ENCODE peak calls at places on chromosomes 12 and 14, in four cellular contexts. H, G, C and E are unnamed samples.

GRCh38 chr12:42823679-42824078 is 234.1 kb upstream of the PRICKLE1 start:
- DNase-seq in H (no peak), G (no peak), C (no peak), E (no peak)

GRCh38 chr14:100726467-100726811 is 253 bp upstream of the DLK1 start:
- DNase-seq in H (peak), G (no peak), C (no peak), E (no peak)

GRCh38 chr12:53676715-53677611 is 1.1 kb upstream of the ATP5MC2 start:
- DNase-seq in H (no peak), G (no peak), C (no peak), E (no peak)

GRCh38 chr14:33842299-33842698 is 108.6 kb downstream of the EGLN3 start:
- DNase-seq in H (peak), G (no peak), C (no peak), E (no peak)

GRCh38 chr12:132140918-132141841 is 2.9 kb downstream of the DDX51 start:
- DNase-seq in H (no peak), G (no peak), C (no peak), E (no peak)

GRCh38 chr14:31835049-31835448 is 242.1 kb upstream of the ARHGAP5 start:
- DNase-seq in H (no peak), G (no peak), C (no peak), E (no peak)

GRCh38 chr14:21263284-21264024 is 5.8 kb downstream of the HNRNPC start:
- DNase-seq in H (no peak), G (peak), C (no peak), E (no peak)

GRCh38 chr12:44077293-44077692 is 241.4 kb downstream of the TMEM117 start:
- DNase-seq in H (no peak), G (no peak), C (no peak), E (no peak)

DNA sequence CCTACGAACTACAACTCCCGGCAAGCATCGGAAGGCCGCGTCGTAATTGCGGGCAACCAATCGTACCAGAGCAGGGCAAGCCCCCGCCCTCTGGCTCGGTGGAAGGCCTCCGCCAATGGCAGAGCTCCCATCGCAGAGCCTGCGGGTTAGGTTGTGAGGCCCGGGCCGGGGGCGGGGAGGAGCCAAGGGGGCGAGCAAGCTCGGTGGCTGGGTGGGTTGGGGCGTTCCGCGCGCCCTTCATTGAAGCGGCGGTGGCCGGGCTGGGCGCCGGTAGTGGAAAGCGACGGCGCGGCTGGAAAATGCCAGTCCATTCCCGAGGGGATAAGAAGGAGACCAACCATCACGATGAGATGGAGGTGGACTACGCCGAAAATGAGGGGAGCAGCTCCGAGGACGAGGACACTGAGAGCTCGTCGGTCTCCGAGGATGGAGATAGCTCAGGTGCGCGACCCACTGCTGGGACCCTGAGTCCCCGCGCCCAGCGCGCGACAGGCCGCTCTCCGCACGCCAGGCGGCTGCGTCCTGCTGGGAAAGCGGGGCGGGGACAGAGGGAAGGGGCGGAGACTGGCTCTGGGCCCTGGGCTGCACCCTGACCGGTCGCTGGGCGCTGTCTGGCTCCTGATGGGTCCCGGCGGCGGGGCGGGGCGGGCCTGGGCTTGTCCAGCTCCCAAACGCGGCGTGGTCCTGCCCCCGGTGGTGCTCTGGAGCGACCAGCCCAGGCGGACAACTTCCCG is at the start of gene BRMS1L:
- DNase-seq in H (peak), G (peak), C (peak), E (peak)
- TF ChIP-seq POLR2A in H (peak), G (peak), C (peak), E (no peak)

DNA sequence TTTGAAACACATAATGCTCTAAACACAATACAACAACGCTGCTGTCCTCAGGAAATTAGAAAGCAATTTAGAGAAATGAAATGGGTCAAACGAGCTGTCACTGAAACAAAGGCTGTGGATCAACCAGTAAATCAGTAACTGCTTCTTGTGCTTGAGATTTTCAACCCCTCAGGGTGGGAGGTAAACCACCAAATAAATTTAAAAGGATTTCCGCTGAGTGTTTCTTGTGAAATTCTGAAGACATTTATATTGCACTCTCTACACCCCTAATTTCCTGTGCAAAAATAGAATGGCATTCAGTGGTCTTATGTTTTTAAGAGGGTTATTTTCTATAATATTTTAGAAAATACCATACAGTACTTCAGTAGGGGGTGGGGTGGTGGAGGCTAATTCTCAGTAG is 657.2 kb upstream of the SEL1L start:
- DNase-seq in H (no peak), G (no peak), C (no peak), E (no peak)
- TF ChIP-seq POLR2A in H (no peak), G (no peak), C (no peak), E (no peak)

DNA sequence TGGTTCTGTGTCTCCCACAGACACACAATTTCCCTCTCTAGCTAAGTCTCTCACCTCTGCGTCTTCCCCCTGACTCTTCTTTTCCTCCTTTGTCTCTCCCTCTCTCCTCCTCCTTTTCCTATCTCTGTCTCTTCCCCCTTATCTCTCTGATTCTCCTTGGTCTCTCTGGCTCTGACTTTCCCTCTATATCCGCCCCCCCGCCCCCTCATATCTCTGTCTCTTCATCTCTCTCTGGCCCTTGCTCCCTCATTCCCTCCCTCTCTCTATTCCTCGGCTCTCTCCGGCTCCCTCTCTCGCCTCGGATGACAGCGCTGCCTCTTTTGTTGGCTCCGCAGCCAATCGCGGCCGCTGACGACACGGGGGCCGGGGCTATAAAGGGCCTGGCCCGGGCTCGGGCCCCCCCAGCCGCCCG is at the start of gene GDF11:
- DNase-seq in H (peak), G (peak), C (peak), E (no peak)
- TF ChIP-seq POLR2A in H (no peak), G (no peak), C (no peak), E (no peak)

DNA sequence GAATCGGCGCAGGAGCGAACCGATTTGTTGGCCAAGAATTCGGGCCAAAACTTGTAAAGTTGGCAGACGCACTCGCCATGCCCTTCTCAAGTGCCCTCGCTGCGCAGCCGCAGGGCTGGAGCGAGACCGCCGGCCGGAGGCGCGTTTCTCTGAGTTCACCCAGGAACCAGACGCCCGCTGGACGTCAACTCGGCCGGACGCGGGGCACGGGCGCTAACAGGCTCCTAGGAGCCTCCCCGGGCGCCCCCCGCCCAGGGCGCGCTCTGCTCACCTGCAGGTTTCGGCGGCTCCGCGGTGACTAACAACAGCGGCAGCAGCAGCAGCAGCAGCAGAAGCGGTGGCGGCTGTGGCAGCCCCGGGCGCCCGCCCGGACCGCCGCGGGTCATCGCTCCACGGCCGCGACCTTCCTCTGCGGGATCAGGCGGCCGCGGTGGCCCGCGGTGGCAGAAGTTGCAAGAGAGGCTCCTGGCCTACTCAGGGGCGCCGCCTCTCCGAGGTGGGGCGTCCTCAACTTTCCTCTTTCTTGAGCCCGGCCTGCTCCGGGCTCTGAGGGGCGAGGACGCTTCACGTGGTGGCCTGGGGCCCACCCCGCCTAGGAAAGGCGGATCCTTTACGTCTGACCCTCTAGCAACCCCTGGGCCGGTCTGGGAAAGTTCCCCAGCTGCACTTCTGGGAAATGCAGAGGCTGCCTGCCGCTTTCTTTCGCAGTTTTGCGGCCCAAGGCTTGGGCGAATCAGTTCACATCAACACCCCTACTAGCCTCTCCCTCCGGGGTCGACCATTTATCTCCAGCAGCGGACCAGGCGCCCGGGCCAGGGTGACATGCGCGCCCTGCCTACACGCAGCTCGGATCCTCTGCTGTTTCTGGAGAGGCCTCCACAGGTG is at the start of gene PLBD1:
- DNase-seq in H (peak), G (no peak), C (peak), E (no peak)
- TF ChIP-seq POLR2A in H (peak), G (no peak), C (no peak), E (no peak)

DNA sequence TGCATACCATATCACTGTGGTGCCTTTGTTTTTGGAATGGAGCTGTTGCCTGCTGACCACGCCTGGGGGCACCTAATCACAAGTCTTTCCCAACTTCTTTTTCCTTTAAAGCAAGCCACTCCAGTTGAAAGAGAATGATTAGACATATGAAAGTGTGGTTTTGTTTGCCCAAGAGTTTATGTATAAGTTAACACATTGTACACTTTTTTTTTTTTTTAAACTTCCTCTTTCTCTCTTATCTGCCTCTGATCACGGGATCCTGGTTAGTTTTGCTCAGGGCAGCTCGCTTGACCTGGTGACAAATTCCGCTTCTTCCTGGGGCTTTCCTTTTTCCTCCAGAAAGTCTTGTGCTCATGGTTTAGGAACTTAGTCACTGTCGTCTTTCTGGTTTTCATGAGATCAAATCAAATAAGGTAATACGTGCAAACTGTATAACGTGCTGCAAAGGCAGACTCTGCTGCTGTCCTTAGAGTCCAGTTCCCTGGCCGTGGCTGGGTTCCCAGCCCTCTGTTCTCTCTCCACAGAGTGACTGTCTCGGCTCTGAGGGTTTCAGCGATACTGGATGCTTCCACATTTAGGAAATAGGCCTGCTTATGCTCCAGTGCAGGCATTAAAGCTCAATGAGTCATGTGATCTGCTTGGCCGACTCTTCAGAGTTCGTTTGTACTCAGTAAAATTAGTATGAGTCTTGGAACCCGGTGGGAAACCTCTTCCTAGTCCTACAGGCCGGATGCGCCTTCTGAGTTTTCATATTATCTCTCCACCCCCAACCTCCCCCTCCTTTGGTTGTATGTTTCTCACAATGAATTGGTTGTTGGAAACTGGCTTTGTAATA is 15.2 kb downstream of the RASSF3 start:
- DNase-seq in H (peak), G (peak), C (no peak), E (no peak)
- TF ChIP-seq POLR2A in H (peak), G (no peak), C (peak), E (no peak)

GRCh38 chr14:58637040-58637390 is 747 bp upstream of the DACT1 start:
- DNase-seq in H (peak), G (peak), C (no peak), E (no peak)

GRCh38 chr14:58636129-58636528 is 1.6 kb upstream of the DACT1 start:
- DNase-seq in H (no peak), G (no peak), C (no peak), E (no peak)

GRCh38 chr14:58639842-58640484 is 2.2 kb downstream of the DACT1 start:
- DNase-seq in H (peak), G (peak), C (no peak), E (no peak)

GRCh38 chr14:58638231-58639205 is 756 bp downstream of the DACT1 start:
- DNase-seq in H (peak), G (peak), C (no peak), E (no peak)

GRCh38 chr14:58637391-58638230 is at the start of gene DACT1:
- DNase-seq in H (peak), G (peak), C (peak), E (no peak)
- TF ChIP-seq POLR2A in H (no peak), G (no peak), C (peak), E (peak)

DNA sequence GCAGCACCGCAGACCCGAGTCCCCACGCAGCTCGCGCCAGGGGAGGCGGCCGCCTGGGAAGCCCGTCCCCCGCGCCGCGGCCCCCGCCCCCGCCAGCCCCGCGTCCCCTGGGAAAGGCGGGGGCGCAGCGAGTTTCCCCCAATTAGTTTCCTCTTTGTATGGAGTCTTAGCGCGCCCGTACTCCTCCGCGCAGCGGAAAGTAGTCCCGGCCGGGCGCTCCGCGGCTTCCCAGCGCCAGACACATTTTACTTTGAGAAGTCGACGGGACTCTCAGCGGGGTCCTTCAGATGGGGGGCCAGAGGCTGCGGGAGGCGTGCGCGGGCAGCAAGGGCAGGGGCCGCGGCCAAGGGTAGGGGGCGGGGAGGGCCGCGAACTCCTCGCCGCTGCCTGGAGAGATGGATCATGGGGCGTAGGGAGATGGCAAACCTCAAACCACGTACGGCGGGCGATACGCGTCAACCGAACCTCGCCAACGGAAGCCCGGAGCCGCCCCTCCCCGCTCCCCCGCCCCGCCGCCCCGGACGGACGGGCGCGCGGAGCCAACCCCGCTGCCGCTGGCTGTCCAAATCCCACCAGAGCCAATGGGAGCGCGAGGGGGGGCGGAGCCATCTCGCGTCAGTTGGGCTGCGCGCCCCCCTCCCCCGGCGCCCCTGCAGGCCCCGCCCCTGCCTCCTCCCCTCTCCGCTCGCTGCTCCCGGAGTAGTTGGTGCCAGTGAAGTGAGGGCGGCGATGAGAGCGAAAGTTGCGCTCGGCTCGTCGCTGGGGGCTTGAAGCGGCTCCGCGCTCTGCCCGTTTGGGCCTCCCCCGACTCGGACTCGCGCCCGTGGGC is at the start of gene RCOR1:
- DNase-seq in H (peak), G (peak), C (peak), E (peak)
- TF ChIP-seq POLR2A in H (peak), G (peak), C (peak), E (peak)

GRCh38 chr12:107091381-107091780 is 2.0 kb downstream of the CRY1 start:
- DNase-seq in H (peak), G (no peak), C (no peak), E (no peak)

GRCh38 chr12:107092669-107093546 is 441 bp downstream of the CRY1 start:
- DNase-seq in H (peak), G (peak), C (no peak), E (peak)

GRCh38 chr12:107091989-107092641 is 1.2 kb downstream of the CRY1 start:
- DNase-seq in H (peak), G (peak), C (no peak), E (no peak)

GRCh38 chr12:107096571-107096970 is 3.2 kb upstream of the CRY1 start:
- DNase-seq in H (no peak), G (no peak), C (no peak), E (no peak)

GRCh38 chr12:107093547-107094448 is at the start of gene CRY1:
- DNase-seq in H (peak), G (peak), C (peak), E (peak)
- TF ChIP-seq POLR2A in H (peak), G (peak), C (peak), E (no peak)

GRCh38 chr14:91367173-91368171 is 50.1 kb downstream of the CCDC88C start:
- DNase-seq in H (peak), G (peak), C (peak), E (no peak)
- TF ChIP-seq POLR2A in H (no peak), G (no peak), C (no peak), E (no peak)